ENCODE peak calls at places on chromosomes 3 and 15, in four cellular contexts. A is right lobe of liver, S is sigmoid colon, E is endothelial cell of umbilical vein. K is an unnamed sample.

GRCh38 chr15:51398676-51399075 is 57.2 kb downstream of the GLDN start:
- DNase-seq in S (no peak), A (no peak), E (no peak), K (no peak)

GRCh38 chr15:73323956-73324355 is 44.8 kb downstream of the HCN4 start:
- DNase-seq in E (no peak), A (peak; percentile 40), S (peak; percentile 54), K (no peak)

GRCh38 chr3:87318609-87319008 is 42.2 kb upstream of the POU1F1 start:
- DNase-seq in A (no peak), E (peak; percentile 80), S (no peak), K (no peak)

GRCh38 chr15:60799885-60800728 is 321.2 kb upstream of the ICE2 start:
- DNase-seq in A (no peak), E (no peak), S (no peak), K (no peak)

GRCh38 chr15:89451846-89452245 is 44.5 kb downstream of the RHCG start:
- DNase-seq in E (no peak), S (no peak), A (no peak), K (no peak)

GRCh38 chr15:29039466-29040366 is 153.9 kb downstream of the APBA2 start:
- DNase-seq in E (no peak), S (no peak), A (no peak), K (no peak)

GRCh38 chr3:156738251-156738650 is 63.9 kb downstream of the TIPARP start:
- DNase-seq in S (no peak), E (no peak), A (no peak), K (no peak)

GRCh38 chr3:168117059-168117458 is 21.3 kb upstream of the GOLIM4 start:
- DNase-seq in S (no peak), A (no peak), E (no peak), K (no peak)

GRCh38 chr3:161560006-161560637 is 63.5 kb downstream of the OTOL1 start:
- DNase-seq in E (no peak), A (peak; percentile 49), S (peak; percentile 63), K (no peak)

GRCh38 chr3:71551286-71551919 is 32.1 kb downstream of the FOXP1 start:
- DNase-seq in S (no peak), A (no peak), E (peak; percentile 62), K (no peak)

GRCh38 chr3:99186016-99186415 is 284.5 kb upstream of the DCBLD2 start:
- DNase-seq in A (no peak), S (no peak), E (no peak), K (no peak)

GRCh38 chr15:68704496-68705021 is 116.1 kb downstream of the ANP32A start:
- DNase-seq in A (no peak), E (peak; percentile 79), S (no peak), K (no peak)

GRCh38 chr3:111978833-111979688 is at the start of gene ABHD10:
- DNase-seq in A (peak; percentile 98), E (peak; percentile 99), S (peak; percentile 98), K (peak; percentile 95)

GRCh38 chr3:71309886-71310285 is 273.6 kb downstream of the FOXP1 start:
- DNase-seq in A (no peak), E (no peak), S (no peak), K (no peak)

GRCh38 chr3:61573441-61573840 is 12.1 kb downstream of the PTPRG start:
- DNase-seq in E (no peak), A (no peak), S (no peak), K (no peak)

GRCh38 chr15:59306520-59307163 is 66.0 kb downstream of the MYO1E start:
- DNase-seq in A (no peak), E (no peak), S (no peak), K (no peak)

GRCh38 chr3:73868688-73869315 is 244.1 kb upstream of the PDZRN3 start:
- DNase-seq in A (no peak), E (peak; percentile 5), S (no peak), K (peak; percentile 15)

GRCh38 chr15:71125831-71126453 is 10.7 kb downstream of the THSD4 start:
- DNase-seq in E (no peak), S (no peak), A (no peak), K (no peak)

GRCh38 chr15:91787198-91787597 is 66.3 kb upstream of the SLCO3A1 start:
- DNase-seq in S (no peak), E (no peak), A (no peak), K (no peak)

GRCh38 chr3:45644063-45644462 is 45.1 kb upstream of the SACM1L start:
- DNase-seq in A (no peak), S (no peak), E (peak; percentile 93), K (no peak)

GRCh38 chr3:65837604-65838003 is 201.1 kb downstream of the MAGI1 start:
- DNase-seq in S (no peak), A (no peak), E (no peak), K (no peak)

GRCh38 chr3:101721650-101721917 is 2.8 kb upstream of the CEP97 start:
- DNase-seq in E (no peak), S (no peak), A (no peak), K (no peak)

GRCh38 chr3:101722394-101723173 is 1.8 kb upstream of the CEP97 start:
- DNase-seq in S (no peak), E (no peak), A (no peak), K (peak; percentile 36)

GRCh38 chr3:101725890-101726275 is 1.5 kb downstream of the CEP97 start:
- DNase-seq in S (no peak), E (no peak), A (no peak), K (no peak)

GRCh38 chr3:101725192-101725889 is 927 bp downstream of the CEP97 start:
- DNase-seq in S (peak; percentile 67), E (peak; percentile 53), A (peak; percentile 68), K (peak; percentile 52)

DNA sequence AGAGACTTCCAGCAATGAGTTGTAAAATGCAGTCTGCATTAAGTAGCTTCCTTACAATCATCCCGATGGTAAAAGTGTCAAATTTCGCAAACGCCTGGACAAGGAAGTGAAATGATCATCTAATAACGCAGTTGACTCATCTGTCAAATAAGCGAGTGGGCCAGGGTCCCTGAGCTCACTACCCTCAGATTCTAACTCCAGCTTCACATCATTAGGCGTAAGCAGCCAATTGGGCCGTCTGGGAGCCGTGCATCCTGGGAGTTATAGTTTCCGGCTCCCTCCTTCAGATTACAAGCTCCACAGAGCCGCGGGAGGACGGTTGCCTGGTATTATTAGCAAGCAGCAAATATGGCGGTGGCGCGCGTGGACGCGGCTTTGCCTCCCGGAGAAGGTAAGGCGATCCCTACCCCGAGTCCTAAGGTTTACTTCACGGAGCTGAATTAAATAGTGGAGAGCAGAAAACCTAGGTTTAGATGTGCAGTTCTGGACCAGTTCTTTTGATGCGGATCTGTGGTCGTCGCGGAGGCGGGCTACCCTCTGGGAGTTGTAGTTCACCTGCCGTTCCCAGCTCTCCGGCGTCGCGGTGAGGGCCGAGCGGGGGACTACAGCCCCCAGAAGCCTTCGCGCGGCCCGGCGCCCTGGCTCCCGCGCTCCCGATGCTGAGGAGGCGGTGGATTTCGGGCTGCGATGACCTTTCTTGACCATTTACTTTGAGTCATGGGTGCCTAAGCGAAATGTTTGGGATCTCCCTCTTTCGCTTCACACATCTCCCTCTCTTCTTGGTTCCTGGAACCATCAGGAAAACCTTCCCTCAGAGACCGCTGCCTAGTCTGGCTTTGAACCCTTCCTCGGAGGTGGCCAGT is at the start of gene CEP97:
- DNase-seq in E (peak; percentile 94), A (peak; percentile 93), S (peak; percentile 94), K (peak; percentile 83)
- TF ChIP-seq POLR2A in E (peak; percentile 72), A (no peak), S (no peak), K (no peak)

GRCh38 chr3:143330316-143330868 is 210.8 kb downstream of the CHST2 start:
- DNase-seq in S (no peak), E (no peak), A (no peak), K (no peak)

GRCh38 chr3:143329567-143330164 is 210.1 kb downstream of the CHST2 start:
- DNase-seq in E (peak; percentile 62), S (no peak), A (peak; percentile 66), K (no peak)

GRCh38 chr3:143326983-143327382 is 207.4 kb downstream of the CHST2 start:
- DNase-seq in S (no peak), A (no peak), E (no peak), K (no peak)

GRCh38 chr3:143328459-143328858 is 208.9 kb downstream of the CHST2 start:
- DNase-seq in E (no peak), A (no peak), S (no peak), K (no peak)

DNA sequence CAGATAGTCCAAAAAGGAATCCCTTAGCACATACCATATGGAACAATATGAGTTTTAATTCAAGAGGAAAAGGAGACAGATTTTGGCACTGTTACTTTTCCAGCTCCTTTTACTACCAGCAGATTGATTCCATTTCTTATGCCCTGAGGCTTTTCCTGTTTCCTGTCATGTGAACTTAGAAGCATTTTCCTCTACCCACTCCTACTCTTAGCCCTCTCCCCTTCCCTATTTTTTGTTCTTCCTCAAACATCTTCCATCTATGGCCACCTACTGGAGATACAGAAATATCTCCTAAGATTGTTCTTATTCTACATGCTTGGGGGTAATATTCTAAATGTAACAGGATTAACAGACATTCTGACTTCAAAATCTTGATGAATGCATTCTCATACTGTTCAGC is 207.8 kb downstream of the CHST2 start:
- DNase-seq in E (peak; percentile 47), A (no peak), S (no peak), K (no peak)
- TF ChIP-seq CTCF in E (no peak), A (no peak), S (no peak), K (no peak)

DNA sequence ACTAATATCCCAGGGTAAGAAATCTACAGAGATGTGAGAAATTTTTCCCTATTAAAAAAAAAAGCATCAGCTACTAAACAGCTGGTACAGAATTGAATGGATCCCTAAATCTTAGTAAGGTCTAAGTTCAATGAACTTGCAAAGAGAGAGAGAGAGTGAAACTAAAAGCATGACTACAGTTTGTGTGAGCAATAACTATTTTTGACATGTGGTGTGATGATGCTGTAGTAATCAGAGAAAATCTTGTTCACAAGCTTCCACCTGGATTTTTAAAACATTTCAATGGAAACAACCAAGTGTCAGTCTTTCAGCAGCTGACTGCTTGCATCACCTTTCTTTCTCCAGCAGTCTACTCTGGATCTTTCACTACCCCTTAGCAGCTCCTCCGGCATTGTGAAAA is 45.2 kb upstream of the ABI3BP start:
- DNase-seq in S (no peak), E (no peak), A (no peak), K (no peak)
- H3K4me3 ChIP-seq in S (no peak overlapping the region), E (no peak overlapping the region), A (no peak overlapping the region), K (no peak overlapping the region)

GRCh38 chr15:41971893-41972340 is 440 bp downstream of the EHD4 start:
- DNase-seq in E (peak; percentile 26), S (no peak), A (no peak), K (no peak)

GRCh38 chr15:41969851-41970431 is 2.4 kb downstream of the EHD4 start:
- DNase-seq in A (no peak), E (peak; percentile 41), S (no peak), K (no peak)

GRCh38 chr15:41970456-41970855 is 1.9 kb downstream of the EHD4 start:
- DNase-seq in S (peak; percentile 29), A (no peak), E (no peak), K (no peak)

GRCh38 chr15:41972341-41973237 is at the start of gene EHD4:
- DNase-seq in S (peak; percentile 99), E (peak; percentile 98), A (peak; percentile 99), K (peak; percentile 97)

DNA sequence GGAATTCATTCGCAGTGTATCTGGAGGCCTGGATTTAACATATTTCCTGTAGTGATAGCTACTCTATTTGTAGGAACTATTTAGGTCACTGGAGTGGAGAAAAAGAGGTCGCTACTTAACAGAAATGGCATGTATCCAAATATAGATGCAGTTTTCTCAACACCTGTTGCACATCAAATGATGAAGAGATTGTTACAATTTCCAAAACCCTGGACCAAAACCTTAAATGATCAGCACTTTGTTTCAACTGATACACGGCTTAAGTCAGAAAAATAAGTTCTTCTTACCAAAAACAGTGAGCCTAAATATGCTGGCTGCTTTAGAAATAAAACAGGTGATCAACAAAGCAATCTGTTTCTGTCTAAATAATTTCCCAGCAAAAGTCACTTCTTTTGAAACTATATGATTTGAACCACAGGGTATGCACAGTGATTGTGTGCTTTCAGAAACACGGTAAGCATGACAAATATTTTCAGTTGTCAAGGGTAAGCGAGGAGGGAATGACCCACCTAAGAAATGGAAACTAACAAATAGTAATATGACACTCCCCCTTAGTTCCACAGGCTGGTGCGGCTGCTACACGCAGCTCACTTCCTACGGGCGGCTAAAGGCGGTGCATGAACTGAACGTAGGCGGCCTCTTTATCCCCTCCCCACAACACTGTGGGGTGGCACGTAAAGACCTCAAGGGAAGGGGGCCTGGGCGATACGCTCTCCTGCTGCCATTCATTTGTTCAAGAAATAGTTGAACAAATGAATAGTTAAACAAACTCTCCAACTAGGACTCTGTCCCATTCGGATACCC is 1.1 kb downstream of the EHD4 start:
- DNase-seq in A (peak; percentile 66), E (peak; percentile 83), S (peak; percentile 79), K (peak; percentile 59)
- TF ChIP-seq POLR2A in A (peak; percentile 54), E (no peak), S (no peak), K (no peak)

K was measured in ovary.